ENCODE peak calls at places on chromosomes 6 and 20, in nine cellular contexts. One of them, this sample, is unnamed.

GRCh38 chr20:20393207-20393606 is 25.3 kb downstream of the INSM1 start:
- DNase-seq in GM23338: no peak
- DNase-seq in neural progenitor cell: no peak
- DNase-seq in esophagus muscularis mucosa: no peak
- DNase-seq in dorsolateral prefrontal cortex: no peak
- DNase-seq in DND-41: no peak
- DNase-seq in astrocyte of the spinal cord: no peak
- DNase-seq in A673: no peak
- DNase-seq in fibroblast of mammary gland: peak
- DNase-seq in this sample: no peak

GRCh38 chr6:89369009-89369408 is 16.5 kb upstream of the UBE2J1 start:
- DNase-seq in neural progenitor cell: peak
- DNase-seq in esophagus muscularis mucosa: no peak
- DNase-seq in GM23338: peak
- DNase-seq in dorsolateral prefrontal cortex: no peak
- DNase-seq in astrocyte of the spinal cord: peak
- DNase-seq in fibroblast of mammary gland: peak
- DNase-seq in A673: peak
- DNase-seq in DND-41: no peak
- DNase-seq in this sample: no peak

GRCh38 chr6:112325449-112325848 is 21.7 kb upstream of the RFPL4B start:
- DNase-seq in GM23338: peak
- DNase-seq in astrocyte of the spinal cord: no peak
- DNase-seq in DND-41: no peak
- DNase-seq in neural progenitor cell: no peak
- DNase-seq in fibroblast of mammary gland: no peak
- DNase-seq in esophagus muscularis mucosa: no peak
- DNase-seq in A673: no peak
- DNase-seq in dorsolateral prefrontal cortex: no peak
- DNase-seq in this sample: no peak

GRCh38 chr20:24782801-24783630 is 166.1 kb upstream of the CST7 start:
- DNase-seq in neural progenitor cell: peak
- DNase-seq in astrocyte of the spinal cord: peak
- DNase-seq in GM23338: peak
- DNase-seq in esophagus muscularis mucosa: no peak
- DNase-seq in fibroblast of mammary gland: no peak
- DNase-seq in A673: no peak
- DNase-seq in dorsolateral prefrontal cortex: peak
- DNase-seq in DND-41: peak
- DNase-seq in this sample: no peak

GRCh38 chr20:61115627-61116026 is 136.4 kb upstream of the CDH4 start:
- DNase-seq in GM23338: no peak
- DNase-seq in fibroblast of mammary gland: no peak
- DNase-seq in dorsolateral prefrontal cortex: no peak
- DNase-seq in DND-41: no peak
- DNase-seq in astrocyte of the spinal cord: no peak
- DNase-seq in esophagus muscularis mucosa: no peak
- DNase-seq in A673: no peak
- DNase-seq in neural progenitor cell: peak
- DNase-seq in this sample: no peak

GRCh38 chr6:111952326-111952725 is 79.1 kb upstream of the FYN start:
- DNase-seq in DND-41: no peak
- DNase-seq in esophagus muscularis mucosa: no peak
- DNase-seq in fibroblast of mammary gland: peak
- DNase-seq in A673: no peak
- DNase-seq in neural progenitor cell: peak
- DNase-seq in GM23338: no peak
- DNase-seq in astrocyte of the spinal cord: no peak
- DNase-seq in dorsolateral prefrontal cortex: no peak
- DNase-seq in this sample: no peak

GRCh38 chr6:40022867-40023266 is 88.6 kb upstream of the MOCS1 start:
- DNase-seq in esophagus muscularis mucosa: no peak
- DNase-seq in neural progenitor cell: no peak
- DNase-seq in astrocyte of the spinal cord: no peak
- DNase-seq in dorsolateral prefrontal cortex: no peak
- DNase-seq in DND-41: no peak
- DNase-seq in fibroblast of mammary gland: no peak
- DNase-seq in A673: no peak
- DNase-seq in GM23338: no peak
- DNase-seq in this sample: no peak

GRCh38 chr20:1669304-1669703 is 11.7 kb upstream of the SIRPG start:
- DNase-seq in neural progenitor cell: no peak
- DNase-seq in GM23338: no peak
- DNase-seq in esophagus muscularis mucosa: peak
- DNase-seq in dorsolateral prefrontal cortex: no peak
- DNase-seq in DND-41: no peak
- DNase-seq in fibroblast of mammary gland: peak
- DNase-seq in astrocyte of the spinal cord: peak
- DNase-seq in A673: peak
- DNase-seq in this sample: no peak

GRCh38 chr6:85802162-85802561 is 159.5 kb upstream of the SYNCRIP start:
- DNase-seq in neural progenitor cell: no peak
- DNase-seq in DND-41: no peak
- DNase-seq in astrocyte of the spinal cord: no peak
- DNase-seq in fibroblast of mammary gland: no peak
- DNase-seq in dorsolateral prefrontal cortex: no peak
- DNase-seq in GM23338: no peak
- DNase-seq in A673: no peak
- DNase-seq in esophagus muscularis mucosa: no peak
- DNase-seq in this sample: no peak

GRCh38 chr6:44258325-44258863 is 1.1 kb upstream of the SLC35B2 start:
- DNase-seq in esophagus muscularis mucosa: no peak
- DNase-seq in astrocyte of the spinal cord: no peak
- DNase-seq in DND-41: no peak
- DNase-seq in neural progenitor cell: no peak
- DNase-seq in fibroblast of mammary gland: no peak
- DNase-seq in A673: no peak
- DNase-seq in GM23338: no peak
- DNase-seq in dorsolateral prefrontal cortex: no peak
- DNase-seq in this sample: no peak

GRCh38 chr6:18022398-18023231 is 35.2 kb upstream of the KIF13A start:
- DNase-seq in neural progenitor cell: peak
- DNase-seq in GM23338: peak
- DNase-seq in astrocyte of the spinal cord: peak
- DNase-seq in A673: peak
- DNase-seq in DND-41: no peak
- DNase-seq in fibroblast of mammary gland: peak
- DNase-seq in esophagus muscularis mucosa: no peak
- DNase-seq in dorsolateral prefrontal cortex: no peak
- DNase-seq in this sample: no peak

GRCh38 chr6:38688579-38689087 is 14.3 kb downstream of the GLO1 start:
- DNase-seq in fibroblast of mammary gland: no peak
- DNase-seq in GM23338: peak
- DNase-seq in esophagus muscularis mucosa: no peak
- DNase-seq in DND-41: no peak
- DNase-seq in A673: no peak
- DNase-seq in dorsolateral prefrontal cortex: no peak
- DNase-seq in astrocyte of the spinal cord: no peak
- DNase-seq in neural progenitor cell: peak
- DNase-seq in this sample: no peak

GRCh38 chr6:34241351-34242215 is 4.9 kb downstream of the HMGA1 start:
- DNase-seq in fibroblast of mammary gland: no peak
- DNase-seq in A673: no peak
- DNase-seq in neural progenitor cell: no peak
- DNase-seq in DND-41: no peak
- DNase-seq in dorsolateral prefrontal cortex: no peak
- DNase-seq in esophagus muscularis mucosa: peak
- DNase-seq in astrocyte of the spinal cord: no peak
- DNase-seq in GM23338: no peak
- DNase-seq in this sample: no peak

DNA sequence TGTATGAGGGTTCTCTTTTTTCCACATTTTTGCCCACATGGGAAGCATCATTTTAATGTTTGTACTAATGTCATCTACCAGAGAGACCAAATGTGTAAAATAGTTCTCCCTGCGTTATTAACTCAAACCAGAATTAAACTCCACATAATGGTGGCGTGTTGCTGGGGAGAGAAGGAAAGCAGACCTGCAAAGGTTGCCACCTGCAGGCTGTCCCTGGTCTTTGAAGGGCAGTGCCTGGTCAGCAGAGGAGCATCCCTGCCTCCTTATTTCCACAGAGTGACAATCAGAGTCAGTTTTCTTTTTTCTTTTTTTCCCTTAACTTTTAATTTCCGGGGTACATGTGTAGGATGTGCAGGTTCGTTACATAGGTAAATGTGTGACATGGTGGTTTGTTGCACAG is 214.5 kb downstream of the TBX18 start:
- DNase-seq in astrocyte of the spinal cord: no peak
- DNase-seq in dorsolateral prefrontal cortex: no peak
- DNase-seq in fibroblast of mammary gland: peak
- DNase-seq in GM23338: peak
- DNase-seq in esophagus muscularis mucosa: no peak
- DNase-seq in neural progenitor cell: peak
- DNase-seq in DND-41: no peak
- DNase-seq in A673: no peak
- DNase-seq in this sample: no peak
- TF ChIP-seq CTCF in astrocyte of the spinal cord: no peak
- TF ChIP-seq CTCF in dorsolateral prefrontal cortex: no peak
- TF ChIP-seq CTCF in fibroblast of mammary gland: peak
- TF ChIP-seq CTCF in GM23338: peak
- TF ChIP-seq CTCF in esophagus muscularis mucosa: no peak
- TF ChIP-seq CTCF in neural progenitor cell: peak
- TF ChIP-seq CTCF in DND-41: peak
- TF ChIP-seq CTCF in A673: no peak
- TF ChIP-seq CTCF in this sample: no peak

GRCh38 chr6:35624341-35625070 is 64.2 kb downstream of the FKBP5 start:
- DNase-seq in dorsolateral prefrontal cortex: no peak
- DNase-seq in neural progenitor cell: no peak
- DNase-seq in fibroblast of mammary gland: peak
- DNase-seq in GM23338: peak
- DNase-seq in A673: peak
- DNase-seq in astrocyte of the spinal cord: no peak
- DNase-seq in esophagus muscularis mucosa: no peak
- DNase-seq in DND-41: no peak
- DNase-seq in this sample: no peak
- TF ChIP-seq CTCF in dorsolateral prefrontal cortex: peak
- TF ChIP-seq CTCF in neural progenitor cell: peak
- TF ChIP-seq CTCF in fibroblast of mammary gland: peak
- TF ChIP-seq CTCF in GM23338: peak
- TF ChIP-seq CTCF in A673: peak
- TF ChIP-seq CTCF in astrocyte of the spinal cord: peak
- TF ChIP-seq CTCF in esophagus muscularis mucosa: peak
- TF ChIP-seq CTCF in DND-41: peak
- TF ChIP-seq CTCF in this sample: peak

GRCh38 chr6:9620687-9621086 is 794.2 kb downstream of the TFAP2A start:
- DNase-seq in dorsolateral prefrontal cortex: no peak
- DNase-seq in neural progenitor cell: no peak
- DNase-seq in GM23338: no peak
- DNase-seq in A673: no peak
- DNase-seq in astrocyte of the spinal cord: no peak
- DNase-seq in fibroblast of mammary gland: no peak
- DNase-seq in DND-41: no peak
- DNase-seq in esophagus muscularis mucosa: no peak
- DNase-seq in this sample: no peak

GRCh38 chr6:9623228-9623832 is 791.5 kb downstream of the TFAP2A start:
- DNase-seq in astrocyte of the spinal cord: no peak
- DNase-seq in fibroblast of mammary gland: no peak
- DNase-seq in GM23338: no peak
- DNase-seq in esophagus muscularis mucosa: no peak
- DNase-seq in dorsolateral prefrontal cortex: no peak
- DNase-seq in neural progenitor cell: no peak
- DNase-seq in DND-41: no peak
- DNase-seq in A673: peak
- DNase-seq in this sample: no peak

GRCh38 chr6:9621276-9621675 is 793.6 kb downstream of the TFAP2A start:
- DNase-seq in dorsolateral prefrontal cortex: no peak
- DNase-seq in fibroblast of mammary gland: peak
- DNase-seq in DND-41: no peak
- DNase-seq in A673: no peak
- DNase-seq in astrocyte of the spinal cord: no peak
- DNase-seq in GM23338: no peak
- DNase-seq in neural progenitor cell: no peak
- DNase-seq in esophagus muscularis mucosa: no peak
- DNase-seq in this sample: no peak

GRCh38 chr6:9623985-9624384 is 790.9 kb downstream of the TFAP2A start:
- DNase-seq in dorsolateral prefrontal cortex: no peak
- DNase-seq in fibroblast of mammary gland: no peak
- DNase-seq in GM23338: no peak
- DNase-seq in astrocyte of the spinal cord: no peak
- DNase-seq in DND-41: no peak
- DNase-seq in esophagus muscularis mucosa: no peak
- DNase-seq in neural progenitor cell: no peak
- DNase-seq in A673: peak
- DNase-seq in this sample: no peak

DNA sequence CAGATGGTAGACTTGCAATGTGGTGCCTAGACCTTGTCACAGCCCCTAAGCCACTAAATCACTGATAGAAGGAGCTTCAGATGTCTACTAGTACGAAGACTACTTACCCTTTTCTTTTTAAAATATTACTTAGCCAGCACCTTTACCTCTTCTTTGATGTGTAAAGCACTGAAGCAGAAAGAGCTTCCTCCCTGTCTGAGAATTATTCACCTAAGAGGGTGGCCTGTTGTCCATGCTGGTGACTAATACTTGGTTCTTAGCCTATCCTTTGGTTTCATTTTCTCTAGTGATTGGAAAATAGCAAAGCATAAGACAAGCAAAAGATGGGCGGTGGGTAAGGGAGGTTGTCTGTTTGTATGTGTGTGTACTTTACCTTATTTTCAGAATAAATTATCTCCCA is 794.6 kb downstream of the TFAP2A start:
- DNase-seq in esophagus muscularis mucosa: no peak
- DNase-seq in GM23338: no peak
- DNase-seq in DND-41: no peak
- DNase-seq in dorsolateral prefrontal cortex: no peak
- DNase-seq in astrocyte of the spinal cord: peak
- DNase-seq in fibroblast of mammary gland: no peak
- DNase-seq in A673: no peak
- DNase-seq in neural progenitor cell: no peak
- DNase-seq in this sample: no peak
- TF ChIP-seq CTCF in esophagus muscularis mucosa: no peak
- TF ChIP-seq CTCF in GM23338: no peak
- TF ChIP-seq CTCF in DND-41: no peak
- TF ChIP-seq CTCF in dorsolateral prefrontal cortex: no peak
- TF ChIP-seq CTCF in astrocyte of the spinal cord: no peak
- TF ChIP-seq CTCF in fibroblast of mammary gland: no peak
- TF ChIP-seq CTCF in A673: no peak
- TF ChIP-seq CTCF in neural progenitor cell: no peak
- TF ChIP-seq CTCF in this sample: no peak

DNA sequence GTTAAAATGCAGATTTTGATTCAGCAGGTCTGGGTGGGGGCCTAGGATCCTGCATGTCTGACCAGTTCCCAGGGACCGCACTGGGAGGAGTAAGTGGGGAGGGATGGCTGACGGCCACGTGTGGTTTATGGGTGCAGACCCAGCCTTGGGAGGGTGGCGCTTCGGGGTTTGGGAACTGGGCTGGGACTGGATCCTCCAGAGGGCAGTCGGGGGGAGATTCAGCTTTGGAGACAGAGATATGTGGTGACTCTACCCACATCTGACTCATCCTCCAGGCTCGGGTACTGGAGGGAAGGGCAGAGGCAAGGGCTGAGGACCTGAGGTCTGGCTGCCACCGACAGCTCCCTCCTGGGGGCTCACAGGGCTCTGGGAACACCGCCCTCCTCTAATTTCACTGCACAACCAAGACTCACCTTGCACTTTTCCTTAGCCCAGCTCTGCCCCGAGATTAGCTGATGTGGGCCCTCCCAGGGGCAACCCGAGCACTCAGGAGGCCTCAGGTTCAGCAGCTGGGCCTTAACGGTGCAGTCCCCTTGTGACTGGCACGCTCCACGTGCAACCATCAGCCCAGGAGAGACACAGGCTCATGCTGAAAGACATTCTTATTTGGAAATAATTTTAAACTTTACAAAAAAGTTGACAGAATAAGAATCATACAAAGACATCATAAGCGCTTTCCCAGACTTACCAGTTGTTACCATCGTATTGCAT is 172.8 kb upstream of the PMEPA1 start:
- DNase-seq in fibroblast of mammary gland: no peak
- DNase-seq in neural progenitor cell: no peak
- DNase-seq in dorsolateral prefrontal cortex: no peak
- DNase-seq in esophagus muscularis mucosa: no peak
- DNase-seq in DND-41: no peak
- DNase-seq in astrocyte of the spinal cord: no peak
- DNase-seq in A673: no peak
- DNase-seq in GM23338: no peak
- DNase-seq in this sample: no peak
- TF ChIP-seq CTCF in fibroblast of mammary gland: no peak
- TF ChIP-seq CTCF in neural progenitor cell: no peak
- TF ChIP-seq CTCF in dorsolateral prefrontal cortex: no peak
- TF ChIP-seq CTCF in esophagus muscularis mucosa: no peak
- TF ChIP-seq CTCF in DND-41: no peak
- TF ChIP-seq CTCF in astrocyte of the spinal cord: no peak
- TF ChIP-seq CTCF in A673: no peak
- TF ChIP-seq CTCF in GM23338: no peak
- TF ChIP-seq CTCF in this sample: no peak

This sample was measured in D721Med.